ENCODE peak calls at places on chromosomes 4 and X, in ten cellular contexts. Z, G, V, D, H, M, T, S, P and Q are unnamed samples.

GRCh38 chr4:152255437-152255836 is 280.5 kb downstream of the FBXW7 start:
- DNase-seq in Z (peak), G (no peak), V (no peak), D (peak), H (no peak), M (no peak), T (peak), S (peak), P (no peak), Q (peak)

GRCh38 chrX:46722742-46723568 is 36.0 kb downstream of the SLC9A7 start:
- DNase-seq in Z (no peak), G (no peak), V (no peak), D (no peak), H (no peak), M (no peak), T (no peak), S (peak), P (no peak), Q (no peak)

GRCh38 chrX:23436875-23437274 is 102.2 kb downstream of the PTCHD1 start:
- DNase-seq in Z (no peak), G (no peak), V (no peak), D (no peak), H (no peak), M (no peak), T (no peak), S (no peak), P (no peak), Q (no peak)

GRCh38 chrX:16931371-16931770 is 15.1 kb upstream of the REPS2 start:
- DNase-seq in Z (peak), G (no peak), V (no peak), D (peak), H (no peak), M (no peak), T (no peak), S (no peak), P (no peak), Q (no peak)

GRCh38 chr4:185379326-185380295 is 16.1 kb downstream of the LRP2BP start:
- DNase-seq in Z (no peak), G (no peak), V (no peak), D (no peak), H (no peak), M (no peak), T (no peak), S (no peak), P (peak), Q (no peak)

GRCh38 chrX:71637253-71637618 is 18.9 kb upstream of the CXCR3 start:
- DNase-seq in Z (no peak), G (no peak), V (no peak), D (no peak), H (no peak), M (no peak), T (no peak), S (peak), P (no peak), Q (no peak)

GRCh38 chr4:166065324-166065723 is 192.3 kb downstream of the TLL1 start:
- DNase-seq in Z (no peak), G (no peak), V (no peak), D (no peak), H (no peak), M (no peak), T (no peak), S (no peak), P (no peak), Q (no peak)

GRCh38 chr4:20431422-20432014 is 179.8 kb downstream of the SLIT2 start:
- DNase-seq in Z (peak), G (no peak), V (no peak), D (no peak), H (peak), M (no peak), T (no peak), S (peak), P (no peak), Q (no peak)

GRCh38 chrX:152904151-152905080 is 6.5 kb downstream of the ZNF185 start:
- DNase-seq in Z (peak), G (peak), V (peak), D (peak), H (no peak), M (no peak), T (peak), S (peak), P (peak), Q (no peak)

GRCh38 chr4:1370321-1371124 is 23.5 kb downstream of the UVSSA start:
- DNase-seq in Z (no peak), G (no peak), V (no peak), D (no peak), H (no peak), M (no peak), T (no peak), S (no peak), P (peak), Q (no peak)

GRCh38 chr4:45007499-45007898 is 281.1 kb upstream of the GNPDA2 start:
- DNase-seq in Z (no peak), G (no peak), V (no peak), D (no peak), H (no peak), M (no peak), T (no peak), S (no peak), P (no peak), Q (no peak)

GRCh38 chr4:7659429-7660175 is 224.9 kb upstream of the PSAPL1 start:
- DNase-seq in Z (no peak), G (no peak), V (no peak), D (no peak), H (no peak), M (no peak), T (no peak), S (no peak), P (no peak), Q (no peak)

GRCh38 chr4:84875636-84876371 is 90.7 kb downstream of the WDFY3 start:
- DNase-seq in Z (no peak), G (no peak), V (no peak), D (no peak), H (no peak), M (no peak), T (no peak), S (peak), P (no peak), Q (no peak)

GRCh38 chrX:110318664-110318968 is 731 bp upstream of the AMMECR1 start:
- DNase-seq in Z (no peak), G (peak), V (no peak), D (no peak), H (no peak), M (no peak), T (no peak), S (no peak), P (peak), Q (no peak)

GRCh38 chr4:3145251-3145908 is 70.9 kb downstream of the HTT start:
- DNase-seq in Z (peak), G (no peak), V (no peak), D (peak), H (peak), M (no peak), T (no peak), S (peak), P (no peak), Q (no peak)

GRCh38 chr4:82721819-82722423 is 76.7 kb downstream of the SCD5 start:
- DNase-seq in Z (peak), G (peak), V (no peak), D (peak), H (no peak), M (peak), T (peak), S (peak), P (peak), Q (no peak)

GRCh38 chr4:142278171-142278570 is 567.9 kb downstream of the INPP4B start:
- DNase-seq in Z (no peak), G (no peak), V (no peak), D (no peak), H (no peak), M (no peak), T (no peak), S (peak), P (no peak), Q (no peak)

GRCh38 chrX:104902070-104902469 is 318.4 kb downstream of the TEX13A start:
- DNase-seq in Z (no peak), G (no peak), V (no peak), D (no peak), H (no peak), M (no peak), T (no peak), S (no peak), P (no peak), Q (no peak)

GRCh38 chrX:15465896-15466651 is 27.1 kb downstream of the PIR start:
- DNase-seq in Z (peak), G (peak), V (no peak), D (peak), H (no peak), M (no peak), T (no peak), S (no peak), P (no peak), Q (no peak)

GRCh38 chrX:40094041-40094899 is 3.5 kb downstream of the BCOR start:
- DNase-seq in Z (peak), G (no peak), V (no peak), D (peak), H (no peak), M (peak), T (peak), S (peak), P (peak), Q (no peak)

GRCh38 chr4:162061214-162061613 is 102.6 kb downstream of the FSTL5 start:
- DNase-seq in Z (no peak), G (no peak), V (no peak), D (no peak), H (no peak), M (no peak), T (no peak), S (peak), P (no peak), Q (no peak)

GRCh38 chr4:142142403-142142802 is 506.0 kb downstream of the IL15 start:
- DNase-seq in Z (no peak), G (no peak), V (no peak), D (no peak), H (no peak), M (no peak), T (no peak), S (no peak), P (no peak), Q (no peak)

GRCh38 chrX:3651272-3651671 is 62.2 kb downstream of the PRKX start:
- DNase-seq in Z (peak), G (peak), V (no peak), D (peak), H (peak), M (peak), T (no peak), S (peak), P (no peak), Q (no peak)

GRCh38 chr4:152571296-152571695 is 35.4 kb upstream of the FBXW7 start:
- DNase-seq in Z (no peak), G (no peak), V (no peak), D (no peak), H (no peak), M (no peak), T (no peak), S (no peak), P (no peak), Q (no peak)

GRCh38 chr4:52107336-52107735 is 56.2 kb downstream of the SPATA18 start:
- DNase-seq in Z (no peak), G (no peak), V (no peak), D (no peak), H (no peak), M (no peak), T (no peak), S (peak), P (no peak), Q (no peak)

GRCh38 chr4:131091896-131092295 is 1995.9 kb downstream of the C4orf33 start:
- DNase-seq in Z (peak), G (peak), V (no peak), D (peak), H (peak), M (peak), T (no peak), S (peak), P (no peak), Q (no peak)

GRCh38 chr4:175758050-175758449 is 54.0 kb downstream of the GPM6A start:
- DNase-seq in Z (no peak), G (no peak), V (no peak), D (no peak), H (no peak), M (no peak), T (no peak), S (no peak), P (no peak), Q (no peak)

DNA sequence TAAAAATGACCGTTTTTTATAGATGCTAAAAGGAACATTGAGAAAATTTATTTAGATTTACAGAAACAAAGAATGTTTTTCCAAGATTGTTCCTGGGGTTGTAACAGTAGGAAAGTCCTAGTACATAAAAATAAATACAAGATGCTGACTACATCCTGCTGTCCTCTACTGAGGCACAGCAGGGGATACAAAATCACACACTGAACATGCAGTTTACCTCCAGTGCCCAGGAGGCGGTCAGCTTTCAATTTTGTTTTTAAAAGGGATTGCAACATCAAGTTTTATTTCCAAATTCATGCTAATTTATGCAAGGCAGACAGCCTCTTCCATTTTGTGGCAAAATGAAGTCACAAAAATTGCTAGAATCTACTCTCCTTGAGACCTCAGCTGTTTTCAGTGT is 53.5 kb downstream of the GPM6A start:
- DNase-seq in Z (peak), G (no peak), V (no peak), D (no peak), H (peak), M (no peak), T (no peak), S (no peak), P (no peak), Q (no peak)
- H3K4me3 ChIP-seq in Z (no peak), G (no peak), V (no peak), D (no peak), H (no peak), M (no peak), T (no peak), S (no peak), P (no peak), Q (no peak)

GRCh38 chr4:111934294-111934693 is 211.0 kb upstream of the FAM241A start:
- DNase-seq in Z (peak), G (no peak), V (no peak), D (peak), H (no peak), M (no peak), T (no peak), S (no peak), P (no peak), Q (no peak)

GRCh38 chr4:111933703-111934102 is 211.6 kb upstream of the FAM241A start:
- DNase-seq in Z (no peak), G (no peak), V (no peak), D (no peak), H (no peak), M (no peak), T (no peak), S (no peak), P (no peak), Q (no peak)

GRCh38 chr4:111941957-111942356 is 203.3 kb upstream of the FAM241A start:
- DNase-seq in Z (no peak), G (no peak), V (no peak), D (no peak), H (no peak), M (no peak), T (no peak), S (no peak), P (no peak), Q (no peak)

GRCh38 chr4:111937368-111937767 is 207.9 kb upstream of the FAM241A start:
- DNase-seq in Z (peak), G (no peak), V (no peak), D (peak), H (no peak), M (peak), T (no peak), S (peak), P (no peak), Q (no peak)
- TF ChIP-seq CTCF in Z (peak), G (peak), V (no peak), D (peak), H (peak), M (peak), T (peak), S (peak), P (peak), Q (peak)

GRCh38 chr4:118774989-118775388 is 60.9 kb downstream of the SEC24D start:
- DNase-seq in Z (no peak), G (no peak), V (no peak), D (no peak), H (no peak), M (no peak), T (no peak), S (peak), P (no peak), Q (no peak)

GRCh38 chr4:118770741-118771187 is 65.2 kb downstream of the SEC24D start:
- DNase-seq in Z (no peak), G (no peak), V (no peak), D (no peak), H (no peak), M (no peak), T (no peak), S (no peak), P (no peak), Q (no peak)

GRCh38 chr4:118774321-118774720 is 61.6 kb downstream of the SEC24D start:
- DNase-seq in Z (no peak), G (no peak), V (no peak), D (no peak), H (no peak), M (no peak), T (no peak), S (no peak), P (no peak), Q (no peak)

GRCh38 chr4:118773082-118773792 is 62.7 kb downstream of the SEC24D start:
- DNase-seq in Z (no peak), G (no peak), V (no peak), D (no peak), H (no peak), M (no peak), T (no peak), S (peak), P (no peak), Q (no peak)

GRCh38 chr4:118772149-118773081 is 63.5 kb downstream of the SEC24D start:
- DNase-seq in Z (peak), G (peak), V (no peak), D (peak), H (no peak), M (peak), T (no peak), S (peak), P (no peak), Q (no peak)
- H3K4me3 ChIP-seq in Z (no peak), G (no peak), V (no peak), D (no peak), H (no peak), M (no peak), T (no peak), S (no peak), P (no peak), Q (no peak)

DNA sequence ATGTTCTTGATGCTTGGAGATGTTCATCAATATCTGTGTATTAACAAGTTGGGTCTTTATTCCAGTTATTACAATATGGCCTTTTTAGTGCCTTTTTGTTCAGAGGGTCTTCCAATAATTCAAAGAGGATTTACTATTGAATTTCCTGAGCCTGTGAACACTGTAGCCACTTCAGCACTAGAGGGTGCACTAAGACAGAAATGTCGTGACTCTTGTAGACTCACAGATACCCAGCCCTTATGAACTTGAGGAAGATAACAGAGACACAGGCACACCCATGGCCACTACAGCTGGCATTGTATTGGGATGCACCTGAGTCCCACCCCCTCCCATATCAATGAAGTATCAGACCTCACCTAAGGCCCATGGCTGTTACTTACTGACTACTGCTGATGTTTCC is 54.4 kb upstream of the ACTRT1 start:
- DNase-seq in Z (peak), G (peak), V (no peak), D (peak), H (no peak), M (peak), T (no peak), S (no peak), P (no peak), Q (no peak)
- TF ChIP-seq CTCF in Z (peak), G (peak), V (no peak), D (peak), H (peak), M (peak), T (peak), S (no peak), P (peak), Q (no peak)

GRCh38 chr4:39539026-39539690 is 11.9 kb upstream of the UGDH start:
- DNase-seq in Z (no peak), G (no peak), V (no peak), D (no peak), H (no peak), M (no peak), T (no peak), S (no peak), P (peak), Q (no peak)
- H3K4me3 ChIP-seq in Z (no peak), G (no peak), V (no peak), D (no peak), H (no peak), M (no peak), T (no peak), S (no peak), P (no peak), Q (no peak)

DNA sequence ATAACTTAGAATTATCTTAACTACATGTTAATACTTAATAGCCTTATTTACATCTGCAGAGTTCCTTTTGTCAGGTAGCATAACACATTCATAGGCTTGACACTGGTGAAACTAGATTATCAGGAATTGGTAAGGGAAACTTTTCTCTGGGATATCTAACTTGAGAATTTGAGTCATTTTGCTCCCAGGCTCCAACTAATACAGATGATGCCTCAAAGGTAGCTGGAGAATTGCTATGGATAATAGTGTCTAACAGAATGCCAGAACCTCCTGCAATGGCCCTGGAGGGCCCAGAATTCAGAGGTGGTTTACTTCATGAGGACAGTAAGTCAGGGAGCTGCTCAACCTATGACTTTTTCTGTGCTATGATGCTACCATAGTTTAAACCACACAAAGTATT is 13.9 kb upstream of the TMPRSS11D start:
- DNase-seq in Z (no peak), G (no peak), V (no peak), D (no peak), H (no peak), M (no peak), T (no peak), S (no peak), P (no peak), Q (no peak)
- TF ChIP-seq CTCF in Z (no peak), G (no peak), V (no peak), D (no peak), H (no peak), M (no peak), T (no peak), S (no peak), P (no peak), Q (no peak)

GRCh38 chr4:122827258-122827887 is 742 bp downstream of the FGF2 start:
- DNase-seq in Z (peak), G (peak), V (peak), D (peak), H (no peak), M (peak), T (no peak), S (peak), P (peak), Q (no peak)
- H3K4me3 ChIP-seq in Z (peak), G (peak), V (peak), D (no peak), H (peak), M (peak), T (no peak), S (peak), P (peak), Q (peak)

GRCh38 chr4:115121351-115122043 is 8.1 kb upstream of the NDST4 start:
- DNase-seq in Z (no peak), G (no peak), V (no peak), D (no peak), H (no peak), M (no peak), T (no peak), S (no peak), P (no peak), Q (no peak)

DNA sequence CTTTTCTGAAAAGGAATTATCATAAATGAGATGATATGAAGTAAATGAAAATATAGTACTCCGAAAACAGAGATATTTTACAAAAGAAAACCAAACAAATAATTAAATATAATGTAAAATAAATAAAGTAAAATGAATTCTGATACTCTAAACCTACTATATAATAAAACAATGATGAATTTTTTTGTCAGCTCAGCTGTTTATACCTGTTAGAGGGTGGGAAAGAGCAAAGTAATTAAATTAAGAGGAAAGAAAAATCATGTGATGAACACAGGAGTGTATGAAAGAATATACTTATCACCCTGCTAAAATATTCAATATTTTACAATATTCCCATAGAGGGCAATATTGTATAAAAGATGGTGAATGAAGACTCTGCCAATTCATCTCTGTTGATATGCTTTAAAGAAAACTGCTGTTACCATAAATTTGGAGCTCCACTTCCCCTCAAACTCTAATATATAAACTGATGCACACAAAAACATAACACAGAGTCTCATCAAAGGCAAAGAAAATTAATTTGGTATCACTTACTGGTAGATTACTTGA is 6.5 kb upstream of the NDST4 start:
- DNase-seq in Z (peak), G (no peak), V (no peak), D (peak), H (no peak), M (no peak), T (no peak), S (no peak), P (no peak), Q (no peak)
- TF ChIP-seq CTCF in Z (peak), G (peak), V (no peak), D (no peak), H (no peak), M (peak), T (peak), S (no peak), P (peak), Q (no peak)